ENCODE peak calls at places on chromosomes 6 and 20, in four cellular contexts. One of them, this sample, is unnamed.

GRCh38 chr6:14506656-14507242 is 389.2 kb downstream of the CD83 start:
- DNase-seq in fibroblast of pulmonary artery: no peak
- DNase-seq in colonic mucosa: peak
- DNase-seq in psoas muscle: no peak
- DNase-seq in this sample: no peak

GRCh38 chr6:56522871-56523270 is 119.8 kb downstream of the DST start:
- DNase-seq in fibroblast of pulmonary artery: no peak
- DNase-seq in colonic mucosa: no peak
- DNase-seq in psoas muscle: no peak
- DNase-seq in this sample: no peak

GRCh38 chr6:118743744-118744143 is 92.4 kb upstream of the CEP85L start:
- DNase-seq in fibroblast of pulmonary artery: no peak
- DNase-seq in colonic mucosa: no peak
- DNase-seq in psoas muscle: no peak
- DNase-seq in this sample: no peak

GRCh38 chr20:39825950-39826349 is 863.1 kb downstream of the MAFB start:
- DNase-seq in fibroblast of pulmonary artery: peak
- DNase-seq in colonic mucosa: no peak
- DNase-seq in psoas muscle: no peak
- DNase-seq in this sample: no peak

GRCh38 chr6:76885861-76886301 is 577.4 kb downstream of the HTR1B start:
- DNase-seq in fibroblast of pulmonary artery: peak
- DNase-seq in colonic mucosa: no peak
- DNase-seq in psoas muscle: no peak
- DNase-seq in this sample: no peak

GRCh38 chr6:30763155-30763617 is 18.8 kb upstream of the IER3 start:
- DNase-seq in fibroblast of pulmonary artery: no peak
- DNase-seq in colonic mucosa: no peak
- DNase-seq in psoas muscle: no peak
- DNase-seq in this sample: no peak

GRCh38 chr6:40188931-40189330 is 254.7 kb upstream of the MOCS1 start:
- DNase-seq in fibroblast of pulmonary artery: no peak
- DNase-seq in colonic mucosa: no peak
- DNase-seq in psoas muscle: no peak
- DNase-seq in this sample: no peak

GRCh38 chr6:16623029-16623653 is 138.1 kb downstream of the ATXN1 start:
- DNase-seq in fibroblast of pulmonary artery: peak
- DNase-seq in colonic mucosa: no peak
- DNase-seq in psoas muscle: no peak
- DNase-seq in this sample: no peak

GRCh38 chr6:73731285-73731684 is 35.3 kb downstream of the CD109 start:
- DNase-seq in fibroblast of pulmonary artery: no peak
- DNase-seq in colonic mucosa: no peak
- DNase-seq in psoas muscle: no peak
- DNase-seq in this sample: no peak

GRCh38 chr6:165308926-165309731 is at the start of gene C6orf118:
- DNase-seq in fibroblast of pulmonary artery: peak
- DNase-seq in colonic mucosa: no peak
- DNase-seq in psoas muscle: no peak
- DNase-seq in this sample: peak

GRCh38 chr20:64261138-64261537 is 5.6 kb downstream of the PCMTD2 start:
- DNase-seq in fibroblast of pulmonary artery: peak
- DNase-seq in colonic mucosa: no peak
- DNase-seq in psoas muscle: no peak
- DNase-seq in this sample: no peak

GRCh38 chr6:33828764-33829731 is 25.2 kb upstream of the MLN start:
- DNase-seq in fibroblast of pulmonary artery: peak
- DNase-seq in colonic mucosa: no peak
- DNase-seq in psoas muscle: no peak
- DNase-seq in this sample: no peak

GRCh38 chr6:84222426-84222825 is 5.0 kb downstream of the CEP162 start:
- DNase-seq in fibroblast of pulmonary artery: no peak
- DNase-seq in colonic mucosa: no peak
- DNase-seq in psoas muscle: no peak
- DNase-seq in this sample: no peak

GRCh38 chr6:84227434-84228197 is at the start of gene CEP162:
- DNase-seq in fibroblast of pulmonary artery: peak
- DNase-seq in colonic mucosa: peak
- DNase-seq in psoas muscle: peak
- DNase-seq in this sample: peak

GRCh38 chr6:84224251-84224650 is 3.2 kb downstream of the CEP162 start:
- DNase-seq in fibroblast of pulmonary artery: no peak
- DNase-seq in colonic mucosa: no peak
- DNase-seq in psoas muscle: no peak
- DNase-seq in this sample: no peak

GRCh38 chr6:84227044-84227433 is 404 bp downstream of the CEP162 start:
- DNase-seq in fibroblast of pulmonary artery: peak
- DNase-seq in colonic mucosa: no peak
- DNase-seq in psoas muscle: no peak
- DNase-seq in this sample: no peak

DNA sequence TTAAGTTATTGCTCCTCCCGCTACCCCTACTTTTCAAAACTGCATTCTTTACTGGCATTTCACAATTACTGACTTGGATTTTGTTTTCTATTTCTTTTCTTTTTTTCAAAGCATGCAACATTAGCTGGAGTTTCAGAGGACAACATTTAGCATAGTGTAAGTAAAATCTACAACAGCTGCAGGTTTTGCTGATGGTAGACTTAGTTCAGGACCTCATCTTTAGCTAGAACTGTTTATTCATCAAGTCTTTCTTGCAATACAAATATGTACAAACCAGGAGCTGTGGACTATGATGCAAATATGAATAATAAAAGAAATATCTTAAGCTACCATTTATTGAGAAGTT is 728 bp upstream of the CEP162 start:
- DNase-seq in fibroblast of pulmonary artery: no peak
- DNase-seq in colonic mucosa: no peak
- DNase-seq in psoas muscle: no peak
- DNase-seq in this sample: no peak
- TF ChIP-seq CTCF in fibroblast of pulmonary artery: no peak
- TF ChIP-seq CTCF in colonic mucosa: peak
- TF ChIP-seq CTCF in psoas muscle: no peak
- TF ChIP-seq CTCF in this sample: no peak

GRCh38 chr6:163147988-163148387 is 266.5 kb upstream of the QKI start:
- DNase-seq in fibroblast of pulmonary artery: peak
- DNase-seq in colonic mucosa: no peak
- DNase-seq in psoas muscle: no peak
- DNase-seq in this sample: no peak
- TF ChIP-seq CTCF in fibroblast of pulmonary artery: peak
- TF ChIP-seq CTCF in colonic mucosa: no peak
- TF ChIP-seq CTCF in psoas muscle: no peak
- TF ChIP-seq CTCF in this sample: no peak

GRCh38 chr20:62916703-62917476 is 9.4 kb downstream of the DIDO1 start:
- DNase-seq in fibroblast of pulmonary artery: no peak
- DNase-seq in colonic mucosa: no peak
- DNase-seq in psoas muscle: no peak
- DNase-seq in this sample: no peak
- TF ChIP-seq CTCF in fibroblast of pulmonary artery: no peak
- TF ChIP-seq CTCF in colonic mucosa: no peak
- TF ChIP-seq CTCF in psoas muscle: no peak
- TF ChIP-seq CTCF in this sample: no peak

DNA sequence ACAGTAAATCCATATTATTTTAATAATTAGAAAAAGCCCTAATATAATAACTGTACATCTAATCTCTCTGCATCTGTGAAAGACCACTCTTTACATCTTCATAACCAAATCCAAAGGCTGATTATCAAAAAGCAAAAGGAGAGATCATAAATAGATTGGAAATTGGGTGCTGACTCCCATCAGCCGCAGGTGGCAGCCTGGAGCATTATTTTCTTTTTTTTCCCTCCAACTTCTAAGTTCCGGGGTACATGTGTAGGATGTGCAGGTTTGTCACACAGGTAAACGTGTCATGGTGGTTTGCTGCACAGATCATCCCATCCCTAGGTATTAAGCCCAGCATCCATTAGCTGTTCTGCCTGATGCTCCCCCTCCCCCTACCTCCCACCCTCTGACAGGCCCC is 30.5 kb downstream of the LRP11 start:
- DNase-seq in fibroblast of pulmonary artery: no peak
- DNase-seq in colonic mucosa: no peak
- DNase-seq in psoas muscle: no peak
- DNase-seq in this sample: no peak
- TF ChIP-seq CTCF in fibroblast of pulmonary artery: no peak
- TF ChIP-seq CTCF in colonic mucosa: no peak
- TF ChIP-seq CTCF in psoas muscle: no peak
- TF ChIP-seq CTCF in this sample: no peak

DNA sequence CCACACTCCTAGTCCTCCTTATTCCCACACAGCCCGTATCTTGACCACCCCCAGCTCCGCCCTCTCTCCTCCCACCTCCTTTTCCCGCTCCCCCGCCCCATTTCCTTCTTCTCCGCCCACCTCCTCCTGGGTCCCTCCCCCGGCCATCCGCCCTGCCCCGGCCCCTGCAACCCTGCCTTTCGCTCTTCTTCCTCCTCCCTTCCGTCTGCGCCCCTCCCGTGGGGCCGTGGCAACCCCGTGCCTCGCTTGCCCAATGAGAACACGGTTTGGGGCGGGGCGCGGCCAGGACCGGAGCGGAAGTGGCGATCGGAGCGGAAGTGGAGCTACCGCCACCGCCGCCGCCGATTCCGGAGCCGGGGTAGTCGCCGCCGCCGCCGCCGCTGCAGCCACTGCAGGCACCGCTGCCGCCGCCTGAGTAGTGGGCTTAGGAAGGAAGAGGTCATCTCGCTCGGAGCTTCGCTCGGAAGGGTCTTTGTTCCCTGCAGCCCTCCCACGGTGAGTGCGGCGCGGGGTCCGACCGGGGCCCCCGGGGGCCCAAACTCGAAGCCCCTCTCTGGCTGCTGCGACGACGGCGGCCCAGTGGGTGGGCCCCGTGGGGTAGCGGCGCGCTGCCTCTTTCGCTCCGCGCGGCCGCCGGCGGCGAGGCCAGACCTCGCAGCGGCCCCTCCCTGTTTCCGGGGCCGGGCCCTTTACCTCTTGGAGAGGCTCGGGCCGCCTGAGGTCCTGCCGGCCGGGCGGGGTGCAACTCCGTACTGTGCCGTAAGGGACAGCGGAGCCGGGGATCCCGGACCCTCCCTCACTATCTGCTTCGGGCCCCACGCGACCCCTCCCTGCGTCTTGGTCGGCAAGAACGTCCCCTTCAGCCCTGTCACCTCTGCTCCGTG is at the start of gene YWHAB:
- DNase-seq in fibroblast of pulmonary artery: peak
- DNase-seq in colonic mucosa: peak
- DNase-seq in psoas muscle: peak
- DNase-seq in this sample: peak
- TF ChIP-seq CTCF in fibroblast of pulmonary artery: no peak
- TF ChIP-seq CTCF in colonic mucosa: no peak
- TF ChIP-seq CTCF in psoas muscle: no peak
- TF ChIP-seq CTCF in this sample: no peak

GRCh38 chr20:33933469-33933909 is 60.2 kb upstream of the RALY start:
- DNase-seq in fibroblast of pulmonary artery: peak
- DNase-seq in colonic mucosa: peak
- DNase-seq in psoas muscle: peak
- DNase-seq in this sample: peak
- TF ChIP-seq CTCF in fibroblast of pulmonary artery: peak
- TF ChIP-seq CTCF in colonic mucosa: peak
- TF ChIP-seq CTCF in psoas muscle: peak
- TF ChIP-seq CTCF in this sample: peak

DNA sequence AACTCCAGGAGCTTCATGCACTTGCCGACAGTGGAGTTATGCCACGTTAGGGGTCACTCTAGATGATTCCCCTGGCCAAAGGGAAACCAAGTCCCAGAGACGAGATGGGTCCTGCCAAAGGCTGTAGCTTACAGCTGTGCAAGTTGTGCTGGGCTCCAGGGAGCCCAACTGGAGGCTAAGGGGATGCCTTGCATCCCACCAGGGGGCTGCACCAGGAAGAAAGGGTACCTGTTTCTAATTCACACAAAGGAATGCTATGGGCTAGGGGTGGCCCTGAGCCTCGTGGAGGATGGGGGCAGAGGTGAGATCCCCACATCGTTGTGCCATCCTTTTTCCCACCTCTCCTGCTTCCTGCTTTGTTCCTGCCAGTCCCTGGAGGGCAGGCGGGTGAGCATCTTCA is 23.7 kb upstream of the SCRT2 start:
- DNase-seq in fibroblast of pulmonary artery: no peak
- DNase-seq in colonic mucosa: no peak
- DNase-seq in psoas muscle: no peak
- DNase-seq in this sample: no peak
- TF ChIP-seq CTCF in fibroblast of pulmonary artery: no peak
- TF ChIP-seq CTCF in colonic mucosa: no peak
- TF ChIP-seq CTCF in psoas muscle: no peak
- TF ChIP-seq CTCF in this sample: no peak

GRCh38 chr6:153000243-153000642 is 2.3 kb downstream of the MTRF1L start:
- DNase-seq in fibroblast of pulmonary artery: no peak
- DNase-seq in colonic mucosa: no peak
- DNase-seq in psoas muscle: no peak
- DNase-seq in this sample: no peak

GRCh38 chr6:153003294-153003645 is 761 bp upstream of the MTRF1L start:
- DNase-seq in fibroblast of pulmonary artery: no peak
- DNase-seq in colonic mucosa: peak
- DNase-seq in psoas muscle: no peak
- DNase-seq in this sample: no peak

GRCh38 chr6:153002613-153003293 is at the start of gene MTRF1L:
- DNase-seq in fibroblast of pulmonary artery: peak
- DNase-seq in colonic mucosa: peak
- DNase-seq in psoas muscle: peak
- DNase-seq in this sample: peak

GRCh38 chr6:153001767-153002612 is 519 bp downstream of the MTRF1L start:
- DNase-seq in fibroblast of pulmonary artery: no peak
- DNase-seq in colonic mucosa: peak
- DNase-seq in psoas muscle: no peak
- DNase-seq in this sample: no peak
- TF ChIP-seq CTCF in fibroblast of pulmonary artery: no peak
- TF ChIP-seq CTCF in colonic mucosa: no peak
- TF ChIP-seq CTCF in psoas muscle: no peak
- TF ChIP-seq CTCF in this sample: no peak

This sample was measured in prostate gland.